ENCODE peak calls at places on chromosomes 2 and 18, in four cellular contexts. H is activated CD8-positive, alpha-beta T cell treated with anti-CD3 and anti-CD28 coated beads for 36 hours; Z is prostate gland; Y is osteocyte. D is an unnamed sample.

GRCh38 chr18:65938592-65939372 is 188.0 kb downstream of the CDH7 start:
- DNase-seq in H (peak; percentile 53), Z (no peak), Y (no peak), D (peak; percentile 32)

GRCh38 chr2:220272656-220273055 is 645.2 kb downstream of the SLC4A3 start:
- DNase-seq in H (no peak), Z (no peak), Y (no peak), D (no peak)

GRCh38 chr2:210169871-210170441 is 1.3 kb downstream of the KANSL1L start:
- DNase-seq in H (no peak), Z (no peak), Y (no peak), D (no peak)

GRCh38 chr2:37246205-37246604 is 14.7 kb downstream of the NDUFAF7 start:
- DNase-seq in H (no peak), Z (no peak), Y (no peak), D (no peak)

GRCh38 chr2:172239944-172240590 is 137.4 kb upstream of the DLX2 start:
- DNase-seq in H (no peak), Z (no peak), Y (no peak), D (no peak)

GRCh38 chr2:10547011-10547410 is 98.9 kb upstream of the ODC1 start:
- DNase-seq in H (peak; percentile 25), Z (no peak), Y (no peak), D (no peak)

GRCh38 chr2:228548230-228548629 is 366.7 kb upstream of the SPHKAP start:
- DNase-seq in H (no peak), Z (no peak), Y (no peak), D (no peak)

GRCh38 chr18:59900222-59901128 is 679 bp downstream of the PMAIP1 start:
- DNase-seq in H (peak; percentile 86), Z (peak; percentile 33), Y (no peak), D (peak; percentile 59)

GRCh38 chr2:27021253-27021801 is 11.4 kb upstream of the TMEM214 start:
- DNase-seq in H (no peak), Z (peak; percentile 48), Y (no peak), D (peak; percentile 77)

GRCh38 chr2:148979919-148980277 is 58.6 kb upstream of the LYPD6B start:
- DNase-seq in H (no peak), Z (no peak), Y (no peak), D (no peak)

GRCh38 chr2:168853471-168853870 is 36.8 kb downstream of the SPC25 start:
- DNase-seq in H (no peak), Z (no peak), Y (no peak), D (no peak)

GRCh38 chr2:118718921-118719320 is 128.5 kb downstream of the EN1 start:
- DNase-seq in H (no peak), Z (no peak), Y (no peak), D (no peak)

GRCh38 chr2:223649941-223650530 is 47.9 kb upstream of the SCG2 start:
- DNase-seq in H (no peak), Z (no peak), Y (no peak), D (no peak)

GRCh38 chr18:28903366-28903765 is 726.4 kb upstream of the CDH2 start:
- DNase-seq in H (no peak), Z (no peak), Y (no peak), D (no peak)

GRCh38 chr2:215633360-215633759 is 197.5 kb upstream of the FN1 start:
- DNase-seq in H (no peak), Z (no peak), Y (no peak), D (no peak)

GRCh38 chr2:215638687-215639086 is 202.8 kb upstream of the FN1 start:
- DNase-seq in H (no peak), Z (no peak), Y (no peak), D (no peak)

GRCh38 chr2:215637658-215638057 is 201.8 kb upstream of the FN1 start:
- DNase-seq in H (no peak), Z (no peak), Y (no peak), D (no peak)

GRCh38 chr2:215635788-215636139 is 199.9 kb upstream of the FN1 start:
- DNase-seq in H (no peak), Z (no peak), Y (no peak), D (no peak)

DNA sequence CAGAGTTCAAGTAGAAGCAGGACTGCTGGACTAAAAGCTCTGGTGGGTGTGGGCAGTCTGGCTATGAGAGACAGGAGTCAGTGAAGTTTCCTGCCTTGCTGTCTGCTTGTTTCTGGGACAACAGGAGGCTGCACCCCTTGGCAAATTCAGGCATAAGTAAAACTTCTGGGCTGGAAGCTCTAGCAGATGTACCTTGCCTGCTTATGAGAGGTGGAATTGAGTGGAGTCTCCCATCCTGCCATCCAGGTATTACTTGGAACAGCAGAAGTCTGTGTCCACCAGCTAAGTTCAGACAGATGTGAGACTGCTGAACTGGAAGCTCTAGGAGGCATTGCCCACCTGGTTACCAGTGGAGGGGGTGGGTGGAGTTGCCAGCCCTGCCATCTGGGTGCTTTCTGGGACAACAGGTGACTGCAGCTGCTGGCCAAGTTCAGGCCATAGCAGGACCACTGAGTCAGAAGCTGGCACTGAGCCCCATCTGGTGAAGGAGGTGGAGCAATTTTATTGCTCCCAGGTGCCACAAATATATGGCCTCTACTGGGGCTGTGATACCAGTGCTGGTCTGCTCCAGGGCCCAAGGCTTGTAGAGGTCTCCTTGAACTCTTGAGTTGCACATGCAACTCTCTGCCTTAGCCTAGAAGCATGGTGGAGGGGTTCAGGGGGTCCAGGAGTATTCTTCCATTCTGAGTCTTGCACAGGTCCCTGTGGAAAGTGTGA is 199.4 kb upstream of the FN1 start:
- DNase-seq in H (no peak), Z (no peak), Y (no peak), D (no peak)
- TF ChIP-seq CTCF in H (no peak), Z (no peak), Y (no peak), D (no peak)

GRCh38 chr2:197502201-197502600 is 2.0 kb downstream of the HSPE1 start:
- DNase-seq in H (no peak), Z (peak; percentile 55), Y (no peak), D (no peak)

GRCh38 chr2:197500503-197501179 is 462 bp downstream of the HSPE1 start:
- DNase-seq in H (no peak), Z (peak; percentile 5), Y (no peak), D (no peak)

GRCh38 chr2:197498627-197498936 is 1.1 kb downstream of the HSPD1 start:
- DNase-seq in H (no peak), Z (no peak), Y (no peak), D (no peak)

GRCh38 chr2:197498937-197499593 is 575 bp downstream of the HSPD1 start:
- DNase-seq in H (peak; percentile 76), Z (peak; percentile 50), Y (no peak), D (peak; percentile 67)

DNA sequence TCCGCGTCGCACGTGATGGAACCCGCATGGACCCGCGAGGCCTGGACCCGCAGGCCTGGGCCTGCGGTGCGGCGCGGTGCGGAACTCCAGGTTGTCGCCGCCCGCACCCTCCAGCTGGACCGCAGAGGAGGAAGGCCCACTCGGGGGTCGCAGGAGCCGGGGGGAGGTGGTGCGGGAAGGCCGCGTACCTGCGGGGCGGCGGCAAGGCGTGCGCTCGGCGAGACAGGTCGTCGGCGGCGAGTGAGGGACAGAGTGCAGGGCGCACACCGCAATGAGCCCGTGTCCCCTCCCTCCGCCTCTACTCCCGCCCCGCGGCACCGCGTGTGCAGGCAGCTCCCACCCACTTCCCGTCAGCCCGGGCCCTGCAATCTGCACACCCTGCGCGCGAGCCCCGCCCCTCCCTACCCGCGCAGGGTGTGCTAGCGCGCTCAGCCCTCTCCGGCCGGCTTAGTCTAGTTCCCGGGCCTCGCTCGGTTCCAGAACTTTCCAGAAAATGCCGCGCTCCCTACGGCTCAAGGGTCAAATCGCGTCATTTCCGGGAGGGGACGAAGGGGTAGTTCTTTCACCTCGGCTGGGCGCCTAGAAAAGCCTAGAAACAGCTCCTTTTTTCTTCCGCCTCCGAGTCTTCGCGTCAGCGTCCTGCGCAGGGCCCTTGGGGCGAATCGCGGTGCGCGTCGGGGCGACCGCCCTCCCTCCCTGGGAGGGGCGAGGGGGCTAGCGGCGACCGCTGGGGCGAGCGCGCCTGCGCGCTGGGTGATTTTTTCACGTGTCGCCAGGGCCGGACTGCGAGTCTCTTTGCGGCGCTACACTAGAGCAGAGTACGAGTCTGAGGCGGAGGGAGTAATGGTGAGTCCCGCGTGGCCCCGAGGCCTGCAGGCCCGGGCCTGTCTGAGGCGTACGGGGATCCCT is at the start of the genes HSPD1 and HSPE1:
- DNase-seq in H (peak; percentile 99), Z (peak; percentile 98), Y (peak; percentile 99), D (peak; percentile 100)
- TF ChIP-seq CTCF in H (no peak), Z (no peak), Y (no peak), D (no peak)

DNA sequence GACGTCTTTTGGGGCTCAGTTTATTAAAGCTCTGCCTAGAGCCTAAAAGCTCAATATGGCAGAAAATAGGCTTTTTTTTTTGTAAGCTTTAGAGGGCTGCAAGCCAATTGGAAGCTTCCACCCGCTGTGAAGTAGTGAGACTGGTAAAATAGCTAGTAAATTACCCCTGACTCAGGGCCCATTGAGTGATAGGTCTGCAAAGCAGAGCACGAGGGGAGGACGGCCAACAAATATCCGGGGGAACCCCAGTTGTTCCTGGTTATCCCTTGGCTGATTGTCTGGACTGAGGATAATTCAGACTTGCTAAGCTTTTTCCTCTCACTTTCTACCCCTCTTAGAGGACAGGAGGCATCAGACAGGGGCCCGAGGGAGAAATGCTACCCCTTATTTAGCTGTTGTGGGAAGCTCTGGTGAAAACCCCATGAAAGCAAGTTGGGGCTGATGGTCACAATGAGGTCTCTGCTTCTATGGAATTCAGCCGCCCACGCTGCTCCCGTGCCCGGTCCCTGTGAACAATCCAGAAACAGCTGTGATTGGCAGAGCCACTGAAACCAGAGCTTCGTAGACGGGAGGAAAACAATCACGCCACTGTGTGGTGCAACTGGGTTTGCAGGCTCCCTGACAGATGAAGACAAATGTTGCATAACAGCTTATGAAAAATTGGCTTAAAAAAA is 141.9 kb upstream of the LGALSL start:
- DNase-seq in H (no peak), Z (peak; percentile 92), Y (no peak), D (peak; percentile 79)
- TF ChIP-seq CTCF in H (no peak), Z (peak; percentile 48), Y (peak; percentile 75), D (peak; percentile 52)

GRCh38 chr2:105339414-105339813 is 2.1 kb downstream of the C2orf49 start:
- DNase-seq in H (no peak), Z (no peak), Y (no peak), D (no peak)

GRCh38 chr2:105344704-105345345 is 7.5 kb downstream of the C2orf49 start:
- DNase-seq in H (no peak), Z (peak; percentile 29), Y (no peak), D (no peak)
- TF ChIP-seq CTCF in H (no peak), Z (peak; percentile 46), Y (peak; percentile 61), D (peak; percentile 37)

GRCh38 chr18:7155887-7156286 is 38.3 kb upstream of the LAMA1 start:
- DNase-seq in H (no peak), Z (no peak), Y (no peak), D (no peak)

GRCh38 chr18:7147399-7147798 is 29.8 kb upstream of the LAMA1 start:
- DNase-seq in H (no peak), Z (no peak), Y (no peak), D (no peak)

GRCh38 chr18:7157760-7158159 is 40.2 kb upstream of the LAMA1 start:
- DNase-seq in H (no peak), Z (no peak), Y (peak; percentile 38), D (no peak)

GRCh38 chr18:7155092-7155491 is 37.5 kb upstream of the LAMA1 start:
- DNase-seq in H (no peak), Z (no peak), Y (peak; percentile 70), D (no peak)

GRCh38 chr18:7152485-7152884 is 34.9 kb upstream of the LAMA1 start:
- DNase-seq in H (no peak), Z (no peak), Y (peak; percentile 42), D (no peak)
- TF ChIP-seq CTCF in H (no peak), Z (no peak), Y (no peak), D (no peak)